ENCODE peak calls at places on chromosomes 12 and 14, in five cellular contexts. One of them, this sample, is unnamed.

GRCh38 chr12:105538880-105539279 is 208.4 kb downstream of the C12orf75 start:
- DNase-seq in GM12865: no peak
- DNase-seq in A549: no peak
- DNase-seq in heart left ventricle: no peak
- DNase-seq in stomach: no peak
- DNase-seq in this sample: no peak

GRCh38 chr12:54604436-54604835 is 16.0 kb upstream of the PPP1R1A start:
- DNase-seq in A549: no peak
- DNase-seq in heart left ventricle: no peak
- DNase-seq in GM12865: no peak
- DNase-seq in stomach: no peak
- DNase-seq in this sample: no peak

GRCh38 chr14:81400852-81401251 is 728 bp upstream of the STON2 start:
- DNase-seq in heart left ventricle: peak
- DNase-seq in stomach: peak
- DNase-seq in GM12865: no peak
- DNase-seq in A549: peak
- DNase-seq in this sample: peak

GRCh38 chr14:22980672-22981089 is 1.7 kb downstream of the AJUBA start:
- DNase-seq in heart left ventricle: no peak
- DNase-seq in stomach: peak
- DNase-seq in GM12865: no peak
- DNase-seq in A549: peak
- DNase-seq in this sample: no peak

GRCh38 chr12:117019866-117020265 is 79.3 kb downstream of the TESC start:
- DNase-seq in heart left ventricle: no peak
- DNase-seq in stomach: peak
- DNase-seq in GM12865: no peak
- DNase-seq in A549: no peak
- DNase-seq in this sample: no peak

GRCh38 chr12:113472191-113473190 is 820 bp upstream of the LHX5 start:
- DNase-seq in A549: no peak
- DNase-seq in stomach: no peak
- DNase-seq in heart left ventricle: no peak
- DNase-seq in GM12865: no peak
- DNase-seq in this sample: no peak

GRCh38 chr14:105280525-105280924 is 20.3 kb downstream of the BRF1 start:
- DNase-seq in stomach: no peak
- DNase-seq in heart left ventricle: no peak
- DNase-seq in GM12865: no peak
- DNase-seq in A549: no peak
- DNase-seq in this sample: no peak

GRCh38 chr12:53998174-53998899 is 1.6 kb upstream of the HOXC9 start:
- DNase-seq in heart left ventricle: no peak
- DNase-seq in stomach: no peak
- DNase-seq in A549: no peak
- DNase-seq in GM12865: no peak
- DNase-seq in this sample: no peak

GRCh38 chr14:104352493-104353220 is 214.3 kb downstream of the KIF26A start:
- DNase-seq in heart left ventricle: no peak
- DNase-seq in A549: no peak
- DNase-seq in GM12865: no peak
- DNase-seq in stomach: peak
- DNase-seq in this sample: no peak

GRCh38 chr14:71645656-71646055 is 286.6 kb upstream of the RGS6 start:
- DNase-seq in A549: peak
- DNase-seq in stomach: no peak
- DNase-seq in heart left ventricle: no peak
- DNase-seq in GM12865: no peak
- DNase-seq in this sample: no peak

GRCh38 chr12:52794479-52795331 is 1.2 kb downstream of the KRT3 start:
- DNase-seq in stomach: no peak
- DNase-seq in heart left ventricle: no peak
- DNase-seq in A549: no peak
- DNase-seq in GM12865: no peak
- DNase-seq in this sample: no peak

GRCh38 chr14:59278111-59278510 is 89.6 kb downstream of the DAAM1 start:
- DNase-seq in heart left ventricle: no peak
- DNase-seq in GM12865: no peak
- DNase-seq in A549: peak
- DNase-seq in stomach: no peak
- DNase-seq in this sample: no peak

GRCh38 chr14:36519431-36520321 is at the start of gene NKX2-1:
- DNase-seq in GM12865: no peak
- DNase-seq in stomach: no peak
- DNase-seq in A549: peak
- DNase-seq in heart left ventricle: no peak
- DNase-seq in this sample: no peak

GRCh38 chr14:36521598-36522345 is 1.7 kb upstream of the NKX2-1 start:
- DNase-seq in heart left ventricle: no peak
- DNase-seq in GM12865: no peak
- DNase-seq in A549: no peak
- DNase-seq in stomach: no peak
- DNase-seq in this sample: no peak

GRCh38 chr14:36522347-36522971 is 2.4 kb upstream of the NKX2-1 start:
- DNase-seq in GM12865: no peak
- DNase-seq in A549: no peak
- DNase-seq in stomach: no peak
- DNase-seq in heart left ventricle: no peak
- DNase-seq in this sample: no peak

GRCh38 chr14:36518586-36519430 is 1.2 kb downstream of the NKX2-1 start:
- DNase-seq in stomach: no peak
- DNase-seq in GM12865: no peak
- DNase-seq in heart left ventricle: no peak
- DNase-seq in A549: no peak
- DNase-seq in this sample: no peak

DNA sequence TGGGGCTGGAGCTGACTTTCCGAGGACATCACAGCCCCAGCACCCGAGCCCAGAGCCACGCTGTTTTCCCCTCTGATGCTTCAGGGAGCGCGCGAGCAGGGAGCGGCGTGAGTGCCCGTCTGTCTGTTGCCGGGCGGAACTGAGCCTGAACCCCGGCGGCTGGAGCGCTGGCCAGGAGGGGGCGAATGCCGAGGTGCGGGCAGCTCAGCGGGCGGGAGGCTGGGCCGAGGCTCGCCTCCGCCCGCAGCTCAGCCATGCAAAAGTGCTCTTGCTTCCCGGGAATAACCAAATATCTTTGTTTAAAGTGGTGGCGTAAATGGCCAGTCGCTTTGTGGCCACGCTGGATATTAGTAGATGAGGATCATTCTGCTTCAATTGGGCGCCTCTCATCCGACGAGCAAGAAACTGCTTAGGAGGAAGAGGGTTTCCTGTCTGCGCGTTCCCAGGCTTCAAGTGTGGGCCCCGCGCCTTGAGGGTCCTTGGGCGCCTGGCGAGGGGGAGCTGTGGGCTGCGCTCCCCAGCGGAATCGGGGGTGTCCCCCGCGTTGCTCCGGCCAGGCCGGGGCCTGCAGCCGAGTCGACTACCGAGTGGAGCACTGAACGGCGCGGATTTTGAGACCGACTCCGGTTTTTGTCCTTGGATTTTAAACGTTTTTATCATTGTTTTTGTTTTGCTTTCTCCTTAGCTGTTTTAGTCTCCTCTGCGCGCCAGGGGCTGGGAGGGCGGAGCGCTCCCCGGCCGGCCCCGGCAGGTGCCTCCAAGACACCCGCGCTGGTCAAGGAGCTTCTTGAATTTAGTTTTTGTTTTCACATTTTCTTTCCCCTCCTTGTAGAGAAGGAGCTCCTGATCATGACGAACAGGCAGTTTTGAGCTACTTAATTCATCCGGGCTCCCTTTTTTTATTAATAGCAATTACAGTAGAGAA is 831 bp upstream of the NKX2-1 start:
- DNase-seq in heart left ventricle: no peak
- DNase-seq in A549: peak
- DNase-seq in stomach: peak
- DNase-seq in GM12865: no peak
- DNase-seq in this sample: no peak
- H3K4me3 ChIP-seq in heart left ventricle: peak
- H3K4me3 ChIP-seq in A549: peak
- H3K4me3 ChIP-seq in stomach: peak
- H3K4me3 ChIP-seq in GM12865: no peak
- H3K4me3 ChIP-seq in this sample: no peak

GRCh38 chr14:30874999-30875787 is 834 bp downstream of the COCH start:
- DNase-seq in stomach: no peak
- DNase-seq in GM12865: peak
- DNase-seq in A549: no peak
- DNase-seq in heart left ventricle: no peak
- DNase-seq in this sample: no peak
- H3K4me3 ChIP-seq in stomach: peak
- H3K4me3 ChIP-seq in GM12865: peak
- H3K4me3 ChIP-seq in A549: peak
- H3K4me3 ChIP-seq in heart left ventricle: peak
- H3K4me3 ChIP-seq in this sample: no peak

GRCh38 chr14:101761032-101761880 is at the start of gene PPP2R5C:
- DNase-seq in A549: peak
- DNase-seq in stomach: peak
- DNase-seq in GM12865: peak
- DNase-seq in heart left ventricle: peak
- DNase-seq in this sample: peak

GRCh38 chr14:101758913-101759593 is 2.5 kb upstream of the PPP2R5C start:
- DNase-seq in GM12865: no peak
- DNase-seq in heart left ventricle: no peak
- DNase-seq in A549: no peak
- DNase-seq in stomach: no peak
- DNase-seq in this sample: no peak

GRCh38 chr14:101761881-101762529 is 496 bp downstream of the PPP2R5C start:
- DNase-seq in heart left ventricle: peak
- DNase-seq in stomach: peak
- DNase-seq in A549: no peak
- DNase-seq in GM12865: peak
- DNase-seq in this sample: no peak

GRCh38 chr14:101762530-101763101 is 1.1 kb downstream of the PPP2R5C start:
- DNase-seq in GM12865: no peak
- DNase-seq in heart left ventricle: no peak
- DNase-seq in stomach: no peak
- DNase-seq in A549: no peak
- DNase-seq in this sample: no peak

DNA sequence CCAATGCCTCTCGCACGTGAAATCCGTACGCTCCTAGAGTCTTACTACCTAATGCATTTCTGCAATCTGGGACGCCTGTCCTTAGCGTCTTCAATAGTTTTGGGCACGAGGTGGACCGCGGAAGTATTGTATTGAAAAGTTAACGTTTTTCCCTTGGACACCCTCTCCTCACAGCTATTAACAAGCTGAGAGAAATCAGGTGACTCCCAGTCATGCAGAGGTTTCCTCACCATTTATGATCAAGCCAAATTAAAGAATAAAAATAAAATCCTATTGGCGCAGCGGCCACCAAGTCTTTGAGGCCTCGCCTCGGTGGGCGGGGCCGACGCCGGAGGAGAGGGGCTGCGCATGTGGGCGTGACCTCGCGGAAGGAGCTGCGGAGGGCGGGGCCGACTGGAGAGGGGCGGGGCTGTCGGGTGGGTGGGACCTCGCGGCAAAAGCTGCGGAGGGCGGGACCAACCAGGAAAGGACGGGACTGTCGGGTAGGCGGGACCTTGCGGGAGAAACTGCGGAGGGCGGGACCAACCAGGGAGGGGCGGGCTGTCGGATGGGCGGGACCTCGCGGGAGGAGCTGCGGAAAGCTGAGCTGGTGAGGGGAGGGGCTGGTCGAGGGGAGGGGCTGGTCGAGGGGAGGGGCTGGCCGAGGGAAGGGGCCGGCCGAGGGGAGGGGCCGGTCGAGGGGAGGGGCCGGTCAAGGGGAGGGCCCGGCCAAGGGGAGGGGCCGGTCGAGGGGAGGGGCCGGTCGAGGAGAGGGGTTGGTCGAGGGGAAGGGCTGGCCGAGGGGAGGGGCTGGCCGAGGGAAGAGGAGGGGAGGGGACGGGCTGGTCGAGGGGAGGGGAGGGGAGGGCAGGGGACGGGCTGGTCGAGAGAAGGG is 1.1 kb upstream of the PPP2R5C start:
- DNase-seq in heart left ventricle: peak
- DNase-seq in A549: peak
- DNase-seq in GM12865: peak
- DNase-seq in stomach: peak
- DNase-seq in this sample: peak
- H3K4me3 ChIP-seq in heart left ventricle: peak
- H3K4me3 ChIP-seq in A549: peak
- H3K4me3 ChIP-seq in GM12865: peak
- H3K4me3 ChIP-seq in stomach: peak
- H3K4me3 ChIP-seq in this sample: peak

DNA sequence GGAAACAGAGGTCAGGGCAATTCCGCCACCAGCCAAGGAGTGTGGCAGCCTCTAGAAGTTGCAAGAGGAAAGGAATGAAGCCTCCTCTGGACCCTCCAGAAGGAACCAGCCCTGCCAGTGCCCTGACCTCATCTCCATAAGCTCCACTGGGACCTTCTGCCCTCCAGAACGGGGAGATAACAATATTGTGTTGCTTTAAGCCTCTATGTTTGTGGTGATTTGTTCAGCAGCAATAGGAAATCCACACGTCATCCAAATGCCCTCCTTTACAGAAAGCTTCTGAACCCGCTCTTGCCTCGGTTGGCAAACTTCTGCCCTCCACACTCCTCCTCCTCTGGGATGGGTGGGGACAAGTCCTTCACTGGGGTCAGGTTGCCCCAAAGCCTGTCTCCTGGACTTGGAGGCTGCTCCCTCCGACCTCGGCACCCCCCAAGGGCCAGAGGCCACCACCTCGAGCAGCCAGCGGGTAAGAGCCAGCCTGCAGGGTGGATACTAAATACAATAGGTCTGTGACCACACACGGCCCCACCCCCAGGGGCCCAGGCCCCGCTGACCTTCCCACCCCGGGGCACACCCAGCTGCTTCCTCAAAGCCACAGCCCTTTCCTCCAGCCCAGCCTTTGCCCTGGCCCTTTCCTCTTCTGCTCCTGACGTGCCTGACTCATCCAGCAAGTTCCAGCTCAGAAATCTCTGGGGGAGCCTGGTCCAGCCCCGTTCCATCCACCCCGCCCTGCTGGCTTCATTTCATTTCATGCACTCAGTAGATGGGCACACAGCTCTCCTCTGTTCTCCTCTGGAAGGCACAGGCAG is 58.7 kb upstream of the NCOR2 start:
- DNase-seq in A549: peak
- DNase-seq in heart left ventricle: peak
- DNase-seq in stomach: peak
- DNase-seq in GM12865: no peak
- DNase-seq in this sample: no peak
- H3K4me3 ChIP-seq in A549: no peak
- H3K4me3 ChIP-seq in heart left ventricle: no peak
- H3K4me3 ChIP-seq in stomach: no peak
- H3K4me3 ChIP-seq in GM12865: no peak
- H3K4me3 ChIP-seq in this sample: no peak